ENCODE peak calls at places on chromosomes 13 and 19, in four cellular contexts. R, L, I and O are unnamed samples.

GRCh38 chr13:109787135-109787954 is 962 bp upstream of the IRS2 start:
- DNase-seq in R (peak; percentile 45), L (no peak), I (peak; percentile 25), O (no peak)

GRCh38 chr19:1768918-1769644 is 15.8 kb downstream of the ONECUT3 start:
- DNase-seq in R (no peak), L (no peak), I (no peak), O (no peak)

GRCh38 chr13:33218020-33218419 is 67.5 kb downstream of the STARD13 start:
- DNase-seq in R (no peak), L (no peak), I (no peak), O (no peak)

GRCh38 chr13:110533771-110534670 is 27.5 kb downstream of the RAB20 start:
- DNase-seq in R (no peak), L (no peak), I (no peak), O (no peak)

GRCh38 chr19:18999016-18999758 is 34.1 kb downstream of the SUGP2 start:
- DNase-seq in R (peak; percentile 20), L (no peak), I (peak; percentile 50), O (no peak)

GRCh38 chr19:35264281-35265125 is 4.3 kb upstream of the USF2 start:
- DNase-seq in R (no peak), L (no peak), I (no peak), O (no peak)

GRCh38 chr19:43371909-43372308 is 18.4 kb downstream of the CD177 start:
- DNase-seq in R (no peak), L (no peak), I (no peak), O (no peak)

GRCh38 chr13:95067303-95067702 is 233.9 kb downstream of the ABCC4 start:
- DNase-seq in R (no peak), L (peak; percentile 17), I (no peak), O (no peak)

GRCh38 chr19:33705090-33705847 is 83.5 kb downstream of the CHST8 start:
- DNase-seq in R (no peak), L (no peak), I (no peak), O (peak; percentile 15)

GRCh38 chr19:33235269-33235995 is 9.8 kb upstream of the SLC7A10 start:
- DNase-seq in R (peak; percentile 82), L (peak; percentile 66), I (peak; percentile 57), O (peak; percentile 87)

GRCh38 chr19:41443813-41444455 is 978 bp downstream of the ERICH4 start:
- DNase-seq in R (no peak), L (no peak), I (no peak), O (no peak)

GRCh38 chr13:35984776-35985453 is 146.3 kb downstream of the DCLK1 start:
- DNase-seq in R (no peak), L (no peak), I (no peak), O (no peak)

GRCh38 chr13:103371271-103371670 is 305.1 kb upstream of the SLC10A2 start:
- DNase-seq in R (no peak), L (peak; percentile 17), I (no peak), O (no peak)

GRCh38 chr13:66657165-66657895 is 572.8 kb downstream of the PCDH9 start:
- DNase-seq in R (peak; percentile 44), L (peak; percentile 88), I (peak; percentile 97), O (no peak)

GRCh38 chr19:7188682-7189629 is 105.3 kb downstream of the INSR start:
- DNase-seq in R (no peak), L (peak; percentile 6), I (peak; percentile 96), O (peak; percentile 22)

GRCh38 chr13:84399320-84400085 is 517.2 kb upstream of the SLITRK1 start:
- DNase-seq in R (no peak), L (no peak), I (no peak), O (no peak)

GRCh38 chr19:5436101-5436947 is 18.9 kb upstream of the ZNRF4 start:
- DNase-seq in R (no peak), L (no peak), I (no peak), O (peak; percentile 62)

GRCh38 chr19:5470264-5470671 is 15.1 kb downstream of the ZNRF4 start:
- DNase-seq in R (no peak), L (no peak), I (no peak), O (no peak)

GRCh38 chr19:40225440-40226305 is 816 bp downstream of the CCNP start:
- DNase-seq in R (no peak), L (peak; percentile 21), I (no peak), O (no peak)

GRCh38 chr19:51621178-51621577 is 9.0 kb downstream of the SIGLEC5 start:
- DNase-seq in R (no peak), L (no peak), I (no peak), O (no peak)

GRCh38 chr19:38267780-38268430 is 3.5 kb downstream of the SPINT2 start:
- DNase-seq in R (no peak), L (no peak), I (no peak), O (peak; percentile 79)

GRCh38 chr13:106859505-106859904 is 291.6 kb upstream of the ARGLU1 start:
- DNase-seq in R (no peak), L (no peak), I (no peak), O (no peak)

GRCh38 chr13:113777311-113778260 is 18.6 kb downstream of the TMEM255B start:
- DNase-seq in R (no peak), L (peak; percentile 29), I (no peak), O (no peak)

GRCh38 chr13:50015263-50015662 is at the start of gene KCNRG:
- DNase-seq in R (no peak), L (peak; percentile 20), I (peak; percentile 67), O (no peak)

GRCh38 chr13:95335667-95336066 is 34.4 kb upstream of the ABCC4 start:
- DNase-seq in R (no peak), L (no peak), I (no peak), O (no peak)

GRCh38 chr13:39364797-39365468 is 238.1 kb downstream of the LHFPL6 start:
- DNase-seq in R (no peak), L (no peak), I (no peak), O (no peak)

GRCh38 chr13:95258098-95258497 is 43.2 kb downstream of the ABCC4 start:
- DNase-seq in R (no peak), L (no peak), I (no peak), O (no peak)

GRCh38 chr19:5904302-5905071 is at the start of gene VMAC:
- DNase-seq in R (peak; percentile 99), L (peak; percentile 100), I (peak; percentile 100), O (peak; percentile 100)

GRCh38 chr19:47778089-47778953 is at the start of gene SELENOW:
- DNase-seq in R (peak; percentile 80), L (peak; percentile 64), I (peak; percentile 78), O (peak; percentile 93)

GRCh38 chr19:29806098-29806866 is 5.5 kb upstream of the CCNE1 start:
- DNase-seq in R (peak; percentile 57), L (peak; percentile 44), I (no peak), O (no peak)

GRCh38 chr19:45779231-45780145 is 2.8 kb downstream of the DMPK start:
- DNase-seq in R (peak; percentile 81), L (no peak), I (peak; percentile 84), O (peak; percentile 97)

GRCh38 chr19:6116749-6117430 is 6.6 kb upstream of the RFX2 start:
- DNase-seq in R (no peak), L (no peak), I (no peak), O (peak; percentile 64)

GRCh38 chr13:84393981-84394625 is 511.8 kb upstream of the SLITRK1 start:
- DNase-seq in R (no peak), L (no peak), I (no peak), O (no peak)

GRCh38 chr19:4391701-4392543 is 8.4 kb downstream of the SH3GL1 start:
- DNase-seq in R (peak; percentile 57), L (peak; percentile 66), I (peak; percentile 99), O (no peak)

GRCh38 chr13:23993439-23993980 is 96.2 kb upstream of the C1QTNF9B start:
- DNase-seq in R (no peak), L (no peak), I (no peak), O (no peak)